ENCODE peak calls at places on chromosomes 5 and 9, in four cellular contexts. F is mesothelial cell of epicardium; W is HFFc6; D is stimulated activated CD4-positive, alpha-beta T cell treated with anti-CD3 and anti-CD28 coated beads, Interleukin-2, amount 100 ng/mL, for 24 hours. B is an unnamed sample.

GRCh38 chr5:11047625-11048024 is 286.6 kb upstream of the DAP start:
- DNase-seq in F (no peak), W (no peak), D (no peak), B (no peak)

GRCh38 chr5:104266161-104266560 is 703.6 kb upstream of the NUDT12 start:
- DNase-seq in F (no peak), W (no peak), D (no peak), B (no peak)

GRCh38 chr5:77707786-77708185 is 68.4 kb downstream of the TBCA start:
- DNase-seq in F (no peak), W (no peak), D (no peak), B (no peak)

GRCh38 chr5:119315516-119315949 is 40.3 kb upstream of the TNFAIP8 start:
- DNase-seq in F (no peak), W (no peak), D (peak; percentile 67), B (peak; percentile 26)

GRCh38 chr9:117403403-117403811 is 11.4 kb downstream of the ASTN2 start:
- DNase-seq in F (no peak), W (no peak), D (no peak), B (peak; percentile 94)

GRCh38 chr5:72523960-72524582 is 16.9 kb upstream of the ZNF366 start:
- DNase-seq in F (no peak), W (peak; percentile 71), D (no peak), B (peak; percentile 72)

GRCh38 chr5:11268894-11269293 is 507.9 kb upstream of the DAP start:
- DNase-seq in F (no peak), W (no peak), D (no peak), B (no peak)

GRCh38 chr5:97142521-97143254 is at the start of gene LIX1:
- DNase-seq in F (peak; percentile 52), W (peak; percentile 32), D (peak; percentile 25), B (peak; percentile 89)

GRCh38 chr9:93028448-93029006 is 30.0 kb upstream of the SUSD3 start:
- DNase-seq in F (no peak), W (no peak), D (peak; percentile 49), B (no peak)

GRCh38 chr9:113474372-113474771 is 10.8 kb downstream of the RGS3 start:
- DNase-seq in F (no peak), W (no peak), D (no peak), B (no peak)

GRCh38 chr9:135076143-135076875 is 11.2 kb upstream of the OLFM1 start:
- DNase-seq in F (no peak), W (no peak), D (no peak), B (no peak)

GRCh38 chr5:88515881-88516819 is 247.5 kb upstream of the TMEM161B start:
- DNase-seq in F (no peak), W (no peak), D (no peak), B (no peak)

GRCh38 chr9:31394040-31394473 is 990.4 kb upstream of the ACO1 start:
- DNase-seq in F (no peak), W (no peak), D (no peak), B (no peak)

GRCh38 chr5:136001531-136001930 is 27.3 kb upstream of the TGFBI start:
- DNase-seq in F (no peak), W (peak; percentile 52), D (no peak), B (no peak)

GRCh38 chr9:28379082-28379481 is 805.8 kb upstream of the C9orf72 start:
- DNase-seq in F (no peak), W (no peak), D (no peak), B (no peak)

GRCh38 chr5:1254196-1254595 is 29.0 kb downstream of the SLC6A18 start:
- DNase-seq in F (no peak), W (no peak), D (no peak), B (no peak)

GRCh38 chr5:111107371-111107770 is 15.2 kb downstream of the WDR36 start:
- DNase-seq in F (no peak), W (no peak), D (no peak), B (no peak)

GRCh38 chr9:98101868-98102273 is 17.2 kb downstream of the TRIM14 start:
- DNase-seq in F (no peak), W (no peak), D (peak; percentile 73), B (no peak)

GRCh38 chr5:39104221-39104620 is 30.0 kb upstream of the RICTOR start:
- DNase-seq in F (no peak), W (no peak), D (no peak), B (no peak)